ENCODE peak calls at places on chromosomes 3 and 15, in four cellular contexts. B, H, U and D are unnamed samples.

GRCh38 chr3:184241447-184242296 is 7.1 kb downstream of the ALG3 start:
- DNase-seq in B (peak; percentile 33), H (peak; percentile 89), U (peak; percentile 87), D (peak; percentile 85)

GRCh38 chr15:50939911-50940310 is 31.4 kb downstream of the AP4E1 start:
- DNase-seq in B (peak; percentile 16), H (no peak), U (no peak), D (no peak)

GRCh38 chr3:55984631-55985030 is 483.6 kb downstream of the ERC2 start:
- DNase-seq in B (no peak), H (no peak), U (no peak), D (no peak)

GRCh38 chr15:40763801-40764765 is at the start of gene GCHFR:
- DNase-seq in B (peak; percentile 33), H (peak; percentile 82), U (peak; percentile 88), D (peak; percentile 75)

GRCh38 chr15:59614153-59614552 is 2.6 kb downstream of the GCNT3 start:
- DNase-seq in B (no peak), H (no peak), U (no peak), D (no peak)

GRCh38 chr15:35362195-35362829 is 183.7 kb downstream of the DPH6 start:
- DNase-seq in B (peak; percentile 58), H (no peak), U (no peak), D (no peak)

GRCh38 chr15:37058316-37058985 is 41.9 kb downstream of the MEIS2 start:
- DNase-seq in B (no peak), H (no peak), U (no peak), D (no peak)

GRCh38 chr3:163644172-163644571 is 1434.1 kb downstream of the SI start:
- DNase-seq in B (no peak), H (no peak), U (no peak), D (no peak)

GRCh38 chr3:114518409-114518808 is 224.6 kb downstream of the TIGIT start:
- DNase-seq in B (no peak), H (no peak), U (no peak), D (no peak)

GRCh38 chr3:101615525-101615924 is 41.5 kb downstream of the PCNP start:
- DNase-seq in B (no peak), H (no peak), U (no peak), D (no peak)

GRCh38 chr15:55774113-55774970 is 31.4 kb upstream of the PRTG start:
- DNase-seq in B (peak; percentile 34), H (peak; percentile 23), U (peak; percentile 50), D (peak; percentile 62)

GRCh38 chr3:48587686-48588085 is 7.4 kb downstream of the COL7A1 start:
- DNase-seq in B (no peak), H (no peak), U (no peak), D (no peak)

GRCh38 chr3:105385179-105385578 is 18.5 kb downstream of the ALCAM start:
- DNase-seq in B (no peak), H (no peak), U (no peak), D (no peak)

GRCh38 chr15:81480645-81481053 is 106.6 kb upstream of the TMC3 start:
- DNase-seq in B (peak; percentile 59), H (peak; percentile 26), U (no peak), D (peak; percentile 51)

GRCh38 chr3:49462222-49462621 is 7.8 kb upstream of the DAG1 start:
- DNase-seq in B (peak; percentile 29), H (no peak), U (no peak), D (no peak)

GRCh38 chr3:106428565-106428994 is 559.8 kb upstream of the CBLB start:
- DNase-seq in B (peak; percentile 100), H (no peak), U (peak; percentile 5), D (no peak)

GRCh38 chr15:59369597-59369996 is 3.1 kb downstream of the MYO1E start:
- DNase-seq in B (peak; percentile 48), H (no peak), U (no peak), D (no peak)

DNA sequence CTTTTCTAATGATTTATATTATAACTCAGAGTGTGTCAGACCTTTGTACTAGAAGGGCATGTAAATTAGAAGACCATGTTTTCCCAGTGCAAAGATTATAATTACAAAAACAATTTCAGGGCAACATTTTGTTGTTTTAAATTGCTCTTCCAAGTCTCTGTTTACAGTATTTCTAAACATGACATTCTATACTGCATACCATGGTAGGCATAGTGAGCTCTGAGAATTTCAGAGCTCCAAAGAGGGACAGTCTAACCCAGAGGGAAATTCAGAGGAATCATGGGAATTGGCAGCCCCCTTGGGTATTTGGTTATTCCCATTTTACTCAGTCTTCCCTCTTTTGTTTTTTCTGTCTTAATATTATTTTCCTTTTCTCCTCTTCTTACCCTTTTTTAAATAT is 361.5 kb upstream of the SEMA6D start:
- DNase-seq in B (no peak), H (no peak), U (no peak), D (no peak)
- TF ChIP-seq CTCF in B (no peak), H (no peak), U (no peak), D (no peak)

GRCh38 chr3:11155341-11156025 is 1.2 kb downstream of the HRH1 start:
- DNase-seq in B (peak; percentile 85), H (peak; percentile 30), U (peak; percentile 58), D (peak; percentile 82)
- H3K4me3 ChIP-seq in B (peak overlapping the region; percentile 77), H (no peak overlapping the region), U (no peak overlapping the region), D (peak overlapping the region; percentile 59)

DNA sequence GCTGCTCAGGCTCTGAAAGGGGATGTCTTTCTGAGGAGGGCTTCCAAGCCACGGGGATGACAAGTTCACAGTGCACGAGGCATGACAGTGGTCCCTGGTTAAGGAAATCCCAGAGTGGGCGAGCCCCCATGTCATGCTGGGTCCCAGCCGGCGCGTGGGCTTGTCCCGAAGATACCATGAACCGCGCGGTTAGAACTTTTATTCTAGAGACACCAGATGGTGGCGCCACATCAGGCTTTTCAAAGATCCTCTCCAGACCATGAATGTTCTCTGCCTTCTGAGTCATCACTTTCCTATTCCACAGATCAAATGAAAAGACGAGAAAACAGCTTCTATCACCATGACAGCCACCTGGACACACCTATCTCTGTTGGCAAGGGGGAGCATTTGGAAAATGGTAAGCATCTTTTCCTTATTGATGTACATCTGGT is 227.8 kb upstream of the LYSMD4 start:
- DNase-seq in B (peak; percentile 42), H (peak; percentile 52), U (peak; percentile 42), D (peak; percentile 52)
- TF ChIP-seq CTCF in B (peak; percentile 15), H (no peak), U (no peak), D (peak; percentile 6)

DNA sequence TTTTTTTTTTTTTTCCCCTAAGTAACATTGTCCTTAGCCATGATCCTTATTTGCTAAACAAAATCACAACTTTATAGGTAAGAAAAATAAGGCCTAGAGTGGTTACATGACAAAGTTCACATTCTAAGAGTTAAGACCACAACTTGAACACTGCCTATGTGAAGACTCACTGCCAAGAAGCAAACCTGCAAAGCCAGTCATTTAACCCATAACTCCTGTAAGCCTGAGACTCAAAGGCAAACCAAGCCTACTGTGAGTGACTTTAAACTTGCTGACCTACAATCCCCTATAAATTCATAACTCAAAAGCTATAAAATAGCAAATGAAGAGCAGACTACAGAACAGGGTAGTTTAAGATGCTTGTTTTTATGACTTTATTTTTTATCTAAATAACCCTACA is 12.9 kb upstream of the ANKRD28 start:
- DNase-seq in B (no peak), H (no peak), U (no peak), D (no peak)
- H3K4me3 ChIP-seq in B (no peak overlapping the region), H (no peak overlapping the region), U (no peak overlapping the region), D (no peak overlapping the region)

DNA sequence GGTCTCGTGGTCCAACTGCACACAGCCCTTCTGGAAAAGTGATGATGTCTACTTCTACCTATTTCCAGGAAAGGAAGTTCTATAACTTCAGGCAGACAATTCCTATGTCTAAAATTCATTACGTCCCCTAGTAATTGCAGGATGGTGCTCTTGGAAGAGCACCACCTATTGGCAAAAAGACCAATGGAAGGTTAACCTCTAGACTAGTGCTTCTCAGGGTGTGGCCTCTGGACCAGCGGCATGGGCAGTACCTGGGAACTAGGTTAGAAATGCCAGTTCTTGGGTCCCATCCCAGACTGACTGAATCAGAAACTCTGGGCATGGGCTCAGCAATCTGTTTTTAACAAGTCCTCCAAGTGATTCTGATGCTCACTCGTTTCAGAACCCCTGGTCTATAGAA is 258.3 kb upstream of the ICE2 start:
- DNase-seq in B (no peak), H (no peak), U (no peak), D (no peak)
- TF ChIP-seq CTCF in B (peak; percentile 19), H (no peak), U (no peak), D (no peak)

DNA sequence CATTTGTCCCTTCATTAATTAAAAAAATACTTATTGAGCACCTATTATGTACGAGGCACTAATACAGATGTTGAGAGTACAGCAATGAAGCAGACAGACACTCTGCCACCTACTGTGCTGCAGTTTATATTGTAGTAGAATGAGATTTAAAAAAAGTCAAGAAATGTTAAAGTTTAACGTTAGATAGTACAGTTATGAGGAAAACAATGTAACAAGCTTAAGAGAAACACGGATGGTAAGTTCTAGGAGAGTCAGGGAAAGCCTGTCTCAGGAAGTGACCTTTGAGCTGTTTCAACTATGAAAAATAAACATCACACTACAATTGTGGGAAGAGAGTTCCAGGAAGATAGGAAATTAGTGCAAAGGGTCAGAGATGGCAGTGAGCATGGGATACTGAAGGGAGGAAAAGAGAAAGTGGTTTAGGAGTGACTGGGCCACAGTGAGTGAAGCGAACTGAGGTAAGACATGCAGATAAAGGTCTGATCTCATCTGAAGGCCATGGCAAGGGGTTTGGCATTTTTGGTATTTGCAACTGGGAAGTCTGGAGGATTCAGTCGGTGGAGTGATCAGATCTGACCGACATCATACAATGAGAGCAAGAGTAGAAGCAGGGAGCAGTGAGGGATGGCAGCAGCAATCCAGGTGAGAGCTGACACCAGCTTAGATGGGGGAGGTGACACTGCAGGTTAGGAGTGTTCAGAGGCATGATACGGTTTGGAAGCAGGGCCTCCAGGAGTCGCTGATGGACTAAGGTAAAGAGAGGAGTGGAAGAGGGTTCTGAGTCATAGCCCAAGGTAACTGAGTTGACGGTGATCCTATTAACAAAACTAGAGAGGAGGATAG is 28.5 kb downstream of the PLSCR4 start:
- DNase-seq in B (peak; percentile 51), H (peak; percentile 25), U (no peak), D (no peak)
- H3K4me3 ChIP-seq in B (no peak overlapping the region), H (no peak overlapping the region), U (no peak overlapping the region), D (no peak overlapping the region)